ENCODE peak calls at places on chromosomes 11 and 22, in six cellular contexts. M is glutamatergic neuron, J is B cell, V is kidney, A is body of pancreas, E is neural progenitor cell. H is an unnamed sample.

GRCh38 chr11:2314525-2315394 is 12.9 kb downstream of the TSPAN32 start:
- DNase-seq in M (no peak), J (no peak), V (peak; percentile 96), A (peak; percentile 87), E (no peak), H (no peak)

GRCh38 chr22:50074056-50074455 is 11.2 kb downstream of the MLC1 start:
- DNase-seq in M (no peak), J (no peak), V (peak; percentile 39), A (no peak), E (no peak), H (no peak)

GRCh38 chr11:78061921-78062311 is 1.7 kb upstream of the THRSP start:
- DNase-seq in M (no peak), J (no peak), V (peak; percentile 31), A (no peak), E (no peak), H (no peak)

GRCh38 chr11:17407575-17407974 is 19.1 kb upstream of the KCNJ11 start:
- DNase-seq in M (no peak), J (no peak), V (peak; percentile 41), A (no peak), E (no peak), H (no peak)

GRCh38 chr11:64447717-64448598 is 89.0 kb downstream of the RPS6KA4 start:
- DNase-seq in M (peak; percentile 36), J (peak; percentile 78), V (peak; percentile 83), A (peak; percentile 85), E (no peak), H (peak; percentile 59)

GRCh38 chr22:49780281-49780991 is 47.2 kb downstream of the BRD1 start:
- DNase-seq in M (no peak), J (no peak), V (peak; percentile 79), A (no peak), E (no peak), H (peak; percentile 90)

GRCh38 chr11:113587318-113587739 is 112.1 kb upstream of the DRD2 start:
- DNase-seq in M (no peak), J (no peak), V (no peak), A (no peak), E (no peak), H (no peak)

GRCh38 chr11:68780829-68781228 is 29.5 kb upstream of the TESMIN start:
- DNase-seq in M (no peak), J (no peak), V (no peak), A (peak; percentile 72), E (peak; percentile 50), H (no peak)

GRCh38 chr11:133901999-133902398 is 54.8 kb downstream of the IGSF9B start:
- DNase-seq in M (no peak), J (no peak), V (no peak), A (no peak), E (no peak), H (no peak)

GRCh38 chr11:126929186-126930085 is 71.1 kb downstream of the KIRREL3 start:
- DNase-seq in M (no peak), J (no peak), V (no peak), A (no peak), E (no peak), H (no peak)

GRCh38 chr22:46695346-46696224 is 42.5 kb downstream of the CERK start:
- DNase-seq in M (no peak), J (no peak), V (no peak), A (no peak), E (no peak), H (peak; percentile 89)

GRCh38 chr22:50702821-50703725 is 30.4 kb downstream of the SHANK3 start:
- DNase-seq in M (peak; percentile 13), J (no peak), V (peak; percentile 56), A (peak; percentile 2), E (no peak), H (peak; percentile 81)

GRCh38 chr11:16356751-16357365 is 512 bp upstream of the SOX6 start:
- DNase-seq in M (no peak), J (no peak), V (no peak), A (no peak), E (no peak), H (no peak)

GRCh38 chr11:134359646-134360045 is 27.9 kb downstream of the GLB1L2 start:
- DNase-seq in M (no peak), J (no peak), V (no peak), A (no peak), E (no peak), H (no peak)

GRCh38 chr22:42322562-42322926 is 52.1 kb upstream of the TCF20 start:
- DNase-seq in M (no peak), J (no peak), V (no peak), A (no peak), E (no peak), H (no peak)

GRCh38 chr11:14764899-14765527 is 121.4 kb downstream of the PDE3B start:
- DNase-seq in M (no peak), J (peak; percentile 59), V (no peak), A (no peak), E (no peak), H (no peak)

DNA sequence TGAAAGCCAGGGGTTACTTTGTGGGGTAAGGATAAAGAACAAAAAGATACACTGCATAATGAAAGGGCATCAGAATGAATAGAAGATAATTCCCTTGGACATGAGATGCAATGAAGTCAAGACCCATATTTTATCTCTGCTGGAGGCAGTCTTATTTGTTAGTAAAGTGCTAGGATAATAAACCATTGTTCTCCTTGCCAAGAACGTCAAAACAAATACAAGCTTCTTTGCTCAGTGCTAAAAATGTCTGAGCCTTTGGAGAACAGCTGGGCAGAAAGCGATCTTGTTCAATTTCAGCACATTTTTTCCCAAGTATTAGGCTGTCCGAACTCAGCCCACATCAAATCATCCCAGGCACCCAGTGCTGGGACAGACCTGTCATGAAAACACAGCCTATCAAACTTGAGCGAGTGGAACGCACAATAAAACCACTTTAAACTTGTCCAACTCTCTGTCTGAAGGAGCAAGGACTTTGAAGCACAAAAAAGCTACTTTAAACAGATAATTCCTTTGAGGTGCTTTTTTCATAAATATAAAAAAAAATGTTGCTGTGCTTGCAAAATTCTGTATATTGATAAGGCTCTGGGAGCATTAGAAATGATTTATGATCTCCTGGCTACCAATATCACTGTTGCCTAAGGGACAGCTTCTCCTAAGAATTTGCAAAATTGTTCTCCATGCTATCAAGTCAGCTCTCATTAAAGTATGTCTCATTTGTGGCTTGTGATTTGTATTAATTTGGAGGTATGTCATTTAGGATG is 37.8 kb upstream of the LDLRAD3 start:
- DNase-seq in M (no peak), J (no peak), V (no peak), A (no peak), E (no peak), H (no peak)
- TF ChIP-seq CTCF in M (no peak), J (no peak), V (no peak), A (no peak), E (no peak), H (no peak)

DNA sequence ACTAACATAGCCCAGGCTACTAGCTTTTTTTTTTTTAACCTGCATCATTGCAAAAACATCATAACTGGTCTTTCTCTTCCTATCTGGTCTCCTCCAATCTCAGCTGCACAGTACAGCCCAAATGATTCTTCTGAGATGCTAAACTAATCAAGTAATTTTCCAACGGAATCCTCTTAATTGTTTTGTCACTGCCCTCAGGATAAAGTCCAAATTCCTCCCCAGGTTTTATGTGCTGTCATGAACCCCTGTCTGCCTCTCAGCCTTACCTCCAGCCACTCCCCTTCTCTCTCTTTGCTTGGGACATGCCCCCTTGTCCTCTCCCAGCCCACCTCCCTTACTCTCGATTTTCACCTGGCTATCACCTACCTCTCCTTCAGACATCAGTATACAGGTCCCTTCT is 12.5 kb downstream of the APBB1 start:
- DNase-seq in M (no peak), J (no peak), V (no peak), A (no peak), E (no peak), H (no peak)
- TF ChIP-seq CTCF in M (no peak), J (no peak), V (no peak), A (no peak), E (no peak), H (no peak)

GRCh38 chr22:17267661-17268330 is 48.6 kb upstream of the ADA2 start:
- DNase-seq in M (no peak), J (no peak), V (peak; percentile 60), A (no peak), E (no peak), H (no peak)

GRCh38 chr22:17266261-17266971 is 47.2 kb upstream of the ADA2 start:
- DNase-seq in M (peak; percentile 89), J (no peak), V (peak; percentile 80), A (peak; percentile 19), E (peak; percentile 92), H (no peak)

GRCh38 chr22:17269224-17269606 is 50.0 kb upstream of the ADA2 start:
- DNase-seq in M (no peak), J (no peak), V (no peak), A (no peak), E (no peak), H (no peak)

GRCh38 chr22:17269607-17270261 is 50.5 kb upstream of the ADA2 start:
- DNase-seq in M (no peak), J (no peak), V (peak; percentile 67), A (no peak), E (no peak), H (no peak)

GRCh38 chr22:17268501-17269223 is 49.4 kb upstream of the ADA2 start:
- DNase-seq in M (no peak), J (peak; percentile 47), V (peak; percentile 45), A (no peak), E (peak; percentile 56), H (no peak)
- TF ChIP-seq CTCF in M (no peak), J (peak; percentile 56), V (no peak), A (no peak), E (peak; percentile 60), H (peak; percentile 27)

GRCh38 chr11:43812471-43812870 is 68.2 kb upstream of the ALKBH3 start:
- DNase-seq in M (no peak), J (no peak), V (no peak), A (no peak), E (no peak), H (no peak)
- TF ChIP-seq CTCF in M (no peak), J (no peak), V (no peak), A (no peak), E (no peak), H (no peak)

GRCh38 chr11:413120-414081 is 1.4 kb downstream of the SIGIRR start:
- DNase-seq in M (no peak), J (no peak), V (peak; percentile 59), A (peak; percentile 9), E (no peak), H (no peak)
- TF ChIP-seq CTCF in M (no peak), J (no peak), V (no peak), A (no peak), E (no peak), H (no peak)

GRCh38 chr11:35393093-35393492 is 26.3 kb downstream of the SLC1A2 start:
- DNase-seq in M (peak; percentile 42), J (no peak), V (no peak), A (no peak), E (peak; percentile 65), H (no peak)
- TF ChIP-seq CTCF in M (no peak), J (no peak), V (no peak), A (no peak), E (no peak), H (no peak)

H was measured in chondrocyte.